ENCODE peak calls at places on chromosome 1, in six cellular contexts. N is T follicular helper cell, S is NCI-H1105, W is left colon, C is G401, B is mucosa of descending colon. K is an unnamed sample.

GRCh38 chr1:15195420-15196052 is 42.0 kb downstream of the TMEM51 start:
- DNase-seq in N (no peak), S (no peak), W (no peak), C (no peak), B (no peak), K (no peak)

GRCh38 chr1:198165927-198166647 is 9.3 kb downstream of the NEK7 start:
- DNase-seq in N (no peak), S (no peak), W (no peak), C (no peak), B (no peak), K (no peak)

GRCh38 chr1:208654241-208654640 is 410.1 kb upstream of the PLXNA2 start:
- DNase-seq in N (no peak), S (no peak), W (no peak), C (no peak), B (peak), K (no peak)

GRCh38 chr1:19435181-19435580 is 50.2 kb downstream of the CAPZB start:
- DNase-seq in N (no peak), S (no peak), W (no peak), C (no peak), B (no peak), K (peak)

GRCh38 chr1:42680045-42680444 is 2.2 kb upstream of the YBX1 start:
- DNase-seq in N (no peak), S (no peak), W (no peak), C (no peak), B (no peak), K (no peak)

GRCh38 chr1:199205740-199206139 is 566.9 kb downstream of the PTPRC start:
- DNase-seq in N (no peak), S (no peak), W (no peak), C (no peak), B (no peak), K (no peak)

GRCh38 chr1:58874757-58875755 is 91.2 kb upstream of the JUN start:
- DNase-seq in N (no peak), S (peak), W (no peak), C (peak), B (no peak), K (peak)

GRCh38 chr1:195550071-195550862 is 1058.0 kb downstream of the KCNT2 start:
- DNase-seq in N (no peak), S (no peak), W (peak), C (no peak), B (peak), K (no peak)

GRCh38 chr1:62391369-62391971 is 45.4 kb upstream of the USP1 start:
- DNase-seq in N (no peak), S (no peak), W (peak), C (no peak), B (peak), K (peak)